ENCODE peak calls at places on chromosome 14, in six cellular contexts. R, H, B, I, Q and U are unnamed samples.

GRCh38 chr14:104680806-104681688 is 8.4 kb upstream of the INF2 start:
- DNase-seq in R (no peak), H (peak; percentile 85), B (no peak), I (no peak), Q (peak; percentile 56), U (peak; percentile 91)

GRCh38 chr14:88322505-88323085 is 474 bp downstream of the KCNK10 start:
- DNase-seq in R (no peak), H (no peak), B (peak; percentile 45), I (no peak), Q (no peak), U (no peak)

GRCh38 chr14:58107041-58107440 is 45.0 kb downstream of the ARMH4 start:
- DNase-seq in R (no peak), H (no peak), B (no peak), I (no peak), Q (no peak), U (no peak)

GRCh38 chr14:24952851-24953666 is 96.9 kb downstream of the STXBP6 start:
- DNase-seq in R (peak; percentile 64), H (peak; percentile 26), B (no peak), I (no peak), Q (no peak), U (no peak)

GRCh38 chr14:103699901-103700752 is 15.1 kb downstream of the XRCC3 start:
- DNase-seq in R (no peak), H (no peak), B (no peak), I (no peak), Q (no peak), U (no peak)

GRCh38 chr14:105171004-105171673 is 2.6 kb upstream of the JAG2 start:
- DNase-seq in R (no peak), H (no peak), B (no peak), I (no peak), Q (peak; percentile 82), U (no peak)

GRCh38 chr14:40691066-40691465 is 915.6 kb upstream of the LRFN5 start:
- DNase-seq in R (no peak), H (no peak), B (no peak), I (no peak), Q (no peak), U (no peak)

GRCh38 chr14:25052921-25053320 is 3.0 kb upstream of the STXBP6 start:
- DNase-seq in R (no peak), H (no peak), B (no peak), I (no peak), Q (no peak), U (no peak)

GRCh38 chr14:36229262-36229661 is 52.7 kb upstream of the PTCSC3 start:
- DNase-seq in R (no peak), H (no peak), B (no peak), I (no peak), Q (no peak), U (no peak)

GRCh38 chr14:89399157-89399556 is 17.9 kb downstream of the FOXN3 start:
- DNase-seq in R (no peak), H (no peak), B (no peak), I (no peak), Q (no peak), U (no peak)

GRCh38 chr14:89294060-89294459 is 123.0 kb downstream of the FOXN3 start:
- DNase-seq in R (no peak), H (no peak), B (peak; percentile 55), I (no peak), Q (no peak), U (no peak)

GRCh38 chr14:101814869-101815268 is 53.4 kb downstream of the PPP2R5C start:
- DNase-seq in R (no peak), H (no peak), B (no peak), I (no peak), Q (no peak), U (no peak)

GRCh38 chr14:102472815-102473158 is 36.8 kb downstream of the ANKRD9 start:
- DNase-seq in R (no peak), H (no peak), B (no peak), I (no peak), Q (no peak), U (no peak)

GRCh38 chr14:100439781-100440180 is 116.6 kb downstream of the SLC25A47 start:
- DNase-seq in R (no peak), H (no peak), B (no peak), I (no peak), Q (no peak), U (no peak)

GRCh38 chr14:24838945-24839616 is 205.1 kb upstream of the GZMB start:
- DNase-seq in R (no peak), H (no peak), B (no peak), I (peak; percentile 18), Q (no peak), U (no peak)

GRCh38 chr14:71487941-71488340 is 444.3 kb upstream of the RGS6 start:
- DNase-seq in R (no peak), H (peak; percentile 42), B (no peak), I (no peak), Q (no peak), U (peak; percentile 25)

GRCh38 chr14:104865631-104866441 is 768 bp downstream of the CEP170B start:
- DNase-seq in R (peak; percentile 64), H (peak; percentile 67), B (peak; percentile 77), I (no peak), Q (peak; percentile 51), U (peak; percentile 77)

GRCh38 chr14:100067481-100067880 is 2.3 kb downstream of the EVL start:
- DNase-seq in R (no peak), H (no peak), B (no peak), I (no peak), Q (no peak), U (no peak)

GRCh38 chr14:28765907-28766504 is 581 bp upstream of the FOXG1 start:
- DNase-seq in R (peak; percentile 71), H (no peak), B (peak; percentile 74), I (no peak), Q (no peak), U (peak; percentile 22)

GRCh38 chr14:81269100-81269978 is 48.6 kb upstream of the GTF2A1 start:
- DNase-seq in R (no peak), H (peak; percentile 68), B (no peak), I (peak; percentile 53), Q (peak; percentile 44), U (peak; percentile 61)

GRCh38 chr14:83548061-83548839 is 1981.7 kb upstream of the FLRT2 start:
- DNase-seq in R (no peak), H (peak; percentile 72), B (no peak), I (peak; percentile 3), Q (no peak), U (peak; percentile 64)

GRCh38 chr14:94819531-94819930 is 49.6 kb upstream of the GSC start:
- DNase-seq in R (no peak), H (no peak), B (no peak), I (no peak), Q (no peak), U (no peak)
- H2BK120ac ChIP-seq in R (no peak overlapping the region), H (no peak overlapping the region), B (no peak overlapping the region), I (no peak overlapping the region), Q (no peak overlapping the region), U (no peak overlapping the region)

GRCh38 chr14:23308721-23309445 is 2.2 kb downstream of the BCL2L2 start:
- DNase-seq in R (no peak), H (no peak), B (no peak), I (no peak), Q (no peak), U (no peak)

GRCh38 chr14:23306113-23306411 is 571 bp upstream of the BCL2L2 start:
- DNase-seq in R (no peak), H (no peak), B (no peak), I (no peak), Q (no peak), U (no peak)

GRCh38 chr14:23306412-23307145 is at the start of gene BCL2L2:
- DNase-seq in R (peak; percentile 96), H (peak; percentile 84), B (peak; percentile 90), I (peak; percentile 86), Q (peak; percentile 85), U (peak; percentile 95)

GRCh38 chr14:23307146-23307447 is 464 bp downstream of the BCL2L2 start:
- DNase-seq in R (no peak), H (no peak), B (no peak), I (no peak), Q (no peak), U (no peak)

DNA sequence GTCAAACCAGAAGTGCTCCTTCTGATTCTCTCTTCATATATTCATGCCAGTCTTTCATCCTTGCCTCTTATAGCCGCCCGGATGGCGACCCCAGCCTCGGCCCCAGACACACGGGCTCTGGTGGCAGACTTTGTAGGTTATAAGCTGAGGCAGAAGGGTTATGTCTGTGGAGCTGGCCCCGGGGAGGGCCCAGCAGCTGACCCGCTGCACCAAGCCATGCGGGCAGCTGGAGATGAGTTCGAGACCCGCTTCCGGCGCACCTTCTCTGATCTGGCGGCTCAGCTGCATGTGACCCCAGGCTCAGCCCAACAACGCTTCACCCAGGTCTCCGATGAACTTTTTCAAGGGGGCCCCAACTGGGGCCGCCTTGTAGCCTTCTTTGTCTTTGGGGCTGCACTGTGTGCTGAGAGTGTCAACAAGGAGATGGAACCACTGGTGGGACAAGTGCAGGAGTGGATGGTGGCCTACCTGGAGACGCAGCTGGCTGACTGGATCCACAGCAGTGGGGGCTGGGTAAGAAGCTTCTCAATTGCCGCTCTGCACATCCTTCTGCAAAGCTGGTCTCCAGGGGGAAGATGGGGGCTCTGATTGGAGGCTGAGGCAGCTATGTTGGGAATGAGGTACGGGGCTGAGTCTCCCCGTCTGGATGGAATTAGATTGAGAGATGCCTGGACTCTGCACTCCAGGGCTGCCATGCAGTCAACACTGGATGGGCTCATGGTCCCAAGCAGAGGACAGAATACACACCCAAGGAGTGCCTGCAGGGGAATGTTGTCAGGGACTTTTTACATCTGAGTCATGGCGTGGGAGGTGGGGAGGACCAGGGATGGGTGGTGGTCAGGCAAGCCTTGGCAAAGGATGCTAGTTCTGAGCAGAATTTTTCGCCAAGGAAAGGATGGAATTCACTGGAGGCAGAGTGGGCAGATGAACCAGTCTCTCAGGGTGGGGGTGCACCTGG is 1.3 kb downstream of the BCL2L2 start:
- DNase-seq in R (no peak), H (peak; percentile 47), B (no peak), I (no peak), Q (peak; percentile 19), U (no peak)
- H2BK5ac ChIP-seq in R (no peak overlapping the region), H (no peak overlapping the region), B (no peak overlapping the region), I (no peak overlapping the region), Q (no peak overlapping the region), U (no peak overlapping the region)

GRCh38 chr14:38158468-38158867 is 49.2 kb upstream of the SSTR1 start:
- DNase-seq in R (no peak), H (no peak), B (no peak), I (no peak), Q (no peak), U (no peak)
- H4K91ac ChIP-seq in R (no peak overlapping the region), H (no peak overlapping the region), B (no peak overlapping the region), I (no peak overlapping the region), Q (no peak overlapping the region), U (no peak overlapping the region)

GRCh38 chr14:61104358-61104757 is 123.3 kb downstream of the SLC38A6 start:
- DNase-seq in R (no peak), H (no peak), B (peak; percentile 33), I (no peak), Q (no peak), U (no peak)
- H2BK120ac ChIP-seq in R (no peak overlapping the region), H (peak overlapping the region; percentile 99), B (peak overlapping the region; percentile 0), I (no peak overlapping the region), Q (peak overlapping the region; percentile 2), U (peak overlapping the region; percentile 98)